ENCODE peak calls at places on chromosomes 4 and X, in six cellular contexts. Z, K, C, H, W and I are unnamed samples.
A peak's percentile ranks its signal among the peaks of the same experiment; 100 is the strongest.

GRCh38 chr4:42627887-42628646 is 28.8 kb downstream of the ATP8A1 start:
- DNase-seq in Z (no peak), K (no peak), C (no peak), H (peak; percentile 83), W (no peak), I (no peak)

GRCh38 chrX:153460826-153461225 is 9.6 kb downstream of the HAUS7 start:
- DNase-seq in Z (peak; percentile 36), K (no peak), C (peak; percentile 56), H (peak; percentile 49), W (no peak), I (peak; percentile 43)

GRCh38 chr4:41957634-41958033 is 22.4 kb downstream of the TMEM33 start:
- DNase-seq in Z (no peak), K (no peak), C (peak; percentile 26), H (no peak), W (no peak), I (peak; percentile 28)

GRCh38 chr4:78437608-78438088 is 113.9 kb upstream of the ANXA3 start:
- DNase-seq in Z (peak; percentile 68), K (peak; percentile 5), C (peak; percentile 62), H (no peak), W (peak; percentile 40), I (no peak)

GRCh38 chrX:10633722-10634121 is 13.3 kb upstream of the MID1 start:
- DNase-seq in Z (peak; percentile 82), K (peak; percentile 62), C (peak; percentile 86), H (no peak), W (peak; percentile 45), I (peak; percentile 87)

GRCh38 chr4:103719320-103720204 is at the start of gene TACR3:
- DNase-seq in Z (no peak), K (no peak), C (peak; percentile 5), H (no peak), W (no peak), I (no peak)

GRCh38 chr4:3436048-3436797 is 5.5 kb upstream of the HGFAC start:
- DNase-seq in Z (no peak), K (no peak), C (no peak), H (no peak), W (no peak), I (no peak)

GRCh38 chrX:10450959-10451355 is 169.4 kb downstream of the MID1 start:
- DNase-seq in Z (no peak), K (peak; percentile 32), C (peak; percentile 26), H (no peak), W (no peak), I (peak; percentile 66)

GRCh38 chr4:113869743-113870375 is 108.3 kb upstream of the CAMK2D start:
- DNase-seq in Z (no peak), K (no peak), C (peak; percentile 60), H (no peak), W (no peak), I (peak; percentile 29)